ENCODE peak calls at places on chromosomes 11 and 22, in nine cellular contexts. H is neural progenitor cell, O is uterus, Q is progenitor cell of endocrine pancreas, C is Caco-2, J is AG04449, W is bronchial epithelial cell, R is fibroblast of pulmonary artery, M is pancreas. V is an unnamed sample.

GRCh38 chr11:108135845-108136599 is 14.7 kb downstream of the ACAT1 start:
- DNase-seq in Q (no peak), M (no peak), R (peak), O (no peak), C (peak), W (no peak), H (no peak), J (no peak), V (no peak)

GRCh38 chr11:1921576-1922141 is 2.2 kb downstream of the TNNT3 start:
- DNase-seq in W (no peak), J (no peak), R (peak), C (no peak), Q (no peak), H (peak), O (peak), M (peak), V (no peak)

GRCh38 chr11:65793625-65794400 is 7.0 kb downstream of the OVOL1 start:
- DNase-seq in W (no peak), Q (no peak), R (no peak), J (no peak), H (no peak), M (no peak), O (no peak), C (no peak), V (no peak)

GRCh38 chr11:962743-963142 is 37.1 kb downstream of the AP2A2 start:
- DNase-seq in C (no peak), M (peak), R (no peak), J (no peak), H (no peak), Q (no peak), O (no peak), W (no peak), V (no peak)

GRCh38 chr11:8717876-8718753 is 35.5 kb downstream of the RPL27A start:
- DNase-seq in R (peak), Q (no peak), C (no peak), M (peak), J (peak), O (peak), W (peak), H (no peak), V (no peak)

GRCh38 chr11:112248216-112248615 is 12.4 kb downstream of the PLET1 start:
- DNase-seq in C (no peak), H (no peak), Q (no peak), J (no peak), W (peak), M (no peak), O (no peak), R (peak), V (no peak)

GRCh38 chr11:86047275-86047991 is 21.5 kb downstream of the PICALM start:
- DNase-seq in R (peak), H (no peak), M (no peak), J (no peak), Q (no peak), C (no peak), W (peak), O (no peak), V (no peak)

GRCh38 chr22:31400023-31400397 is 606 bp downstream of the DRG1 start:
- DNase-seq in M (no peak), W (peak), C (no peak), J (no peak), R (peak), Q (no peak), H (peak), O (no peak), V (no peak)

GRCh38 chr11:111408789-111409727 is 30.0 kb upstream of the POU2AF1 start:
- DNase-seq in R (peak), J (no peak), M (no peak), W (no peak), Q (no peak), C (no peak), H (no peak), O (no peak), V (no peak)

GRCh38 chr11:119120639-119121007 is 757 bp upstream of the HINFP start:
- DNase-seq in M (no peak), O (no peak), Q (no peak), R (peak), C (peak), W (no peak), J (no peak), H (peak), V (no peak)

GRCh38 chr11:6505577-6506240 is 8.6 kb downstream of the DNHD1 start:
- DNase-seq in R (peak), C (peak), Q (no peak), O (no peak), J (peak), W (peak), H (peak), M (no peak), V (no peak)

GRCh38 chr11:44960200-44960845 is 9.6 kb upstream of the TP53I11 start:
- DNase-seq in W (no peak), O (no peak), H (no peak), C (no peak), M (no peak), Q (no peak), J (no peak), R (no peak), V (no peak)

GRCh38 chr11:63641727-63642126 is 27.5 kb upstream of the PLAAT3 start:
- DNase-seq in M (no peak), Q (no peak), H (no peak), C (no peak), R (peak), O (no peak), W (no peak), J (no peak), V (no peak)

GRCh38 chr22:46738961-46739870 is 1.2 kb upstream of the CERK start:
- DNase-seq in J (no peak), M (peak), Q (no peak), O (no peak), C (peak), H (peak), R (peak), W (peak), V (no peak)

GRCh38 chr11:41984023-41984422 is 524.6 kb upstream of the LRRC4C start:
- DNase-seq in O (no peak), R (no peak), W (no peak), J (no peak), C (no peak), M (no peak), H (no peak), Q (no peak), V (no peak)

GRCh38 chr11:64718084-64718779 is 4.8 kb downstream of the NRXN2 start:
- DNase-seq in Q (no peak), M (no peak), R (no peak), W (no peak), J (no peak), O (no peak), H (no peak), C (no peak), V (no peak)

GRCh38 chr11:7143908-7144307 is 55.1 kb downstream of the RBMXL2 start:
- DNase-seq in H (peak), J (peak), C (no peak), O (no peak), Q (no peak), M (no peak), W (peak), R (peak), V (no peak)

GRCh38 chr22:30047364-30047738 is 32.9 kb upstream of the HORMAD2 start:
- DNase-seq in M (no peak), J (no peak), O (no peak), Q (no peak), H (no peak), C (no peak), W (no peak), R (peak), V (no peak)

GRCh38 chr11:65432686-65433582 is 10.3 kb downstream of the NEAT1 start:
- DNase-seq in H (no peak), M (no peak), R (peak), C (no peak), J (no peak), W (peak), O (no peak), Q (no peak), V (no peak)

GRCh38 chr11:47908198-47908597 is 60.0 kb upstream of the NUP160 start:
- DNase-seq in M (no peak), H (no peak), Q (no peak), O (no peak), J (no peak), W (peak), R (peak), C (no peak), V (no peak)

GRCh38 chr11:64092119-64092760 is 56.5 kb downstream of the FLRT1 start:
- DNase-seq in H (no peak), J (no peak), W (no peak), O (no peak), C (no peak), M (no peak), Q (no peak), R (no peak), V (no peak)

GRCh38 chr11:118610773-118611432 is 3.5 kb downstream of the PHLDB1 start:
- DNase-seq in O (peak), H (peak), Q (peak), R (peak), C (peak), M (peak), W (peak), J (no peak), V (peak)

GRCh38 chr11:47797633-47798032 is 30.5 kb upstream of the FNBP4 start:
- DNase-seq in C (no peak), Q (no peak), H (no peak), M (no peak), R (peak), O (no peak), W (peak), J (peak), V (no peak)

DNA sequence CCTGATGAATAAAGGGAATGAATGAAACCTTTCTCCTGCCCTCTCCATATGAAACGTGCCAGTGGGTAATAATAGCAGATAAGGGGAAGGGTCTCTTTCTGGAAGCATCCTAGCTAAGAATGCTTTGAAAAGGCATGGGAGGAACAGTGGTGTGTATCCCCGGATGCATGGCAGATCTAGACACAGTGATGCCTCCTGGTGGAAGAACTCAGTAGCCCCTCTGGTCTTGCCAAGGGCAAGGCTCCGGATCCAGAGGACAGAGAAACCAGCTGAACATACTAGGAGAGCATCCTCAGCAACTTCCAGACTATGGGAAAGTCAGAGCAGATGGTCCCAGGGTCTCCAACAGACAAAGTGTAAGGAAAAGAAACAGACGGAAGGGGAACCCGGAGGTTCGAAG is 6.4 kb downstream of the BAIAP2L2 start:
- DNase-seq in Q (no peak), O (no peak), R (peak), H (peak), C (no peak), J (no peak), M (no peak), W (peak), V (no peak)
- TF ChIP-seq CTCF in Q (peak), O (no peak), R (peak), H (peak), C (peak), J (peak), M (no peak), W (peak), V (peak)

DNA sequence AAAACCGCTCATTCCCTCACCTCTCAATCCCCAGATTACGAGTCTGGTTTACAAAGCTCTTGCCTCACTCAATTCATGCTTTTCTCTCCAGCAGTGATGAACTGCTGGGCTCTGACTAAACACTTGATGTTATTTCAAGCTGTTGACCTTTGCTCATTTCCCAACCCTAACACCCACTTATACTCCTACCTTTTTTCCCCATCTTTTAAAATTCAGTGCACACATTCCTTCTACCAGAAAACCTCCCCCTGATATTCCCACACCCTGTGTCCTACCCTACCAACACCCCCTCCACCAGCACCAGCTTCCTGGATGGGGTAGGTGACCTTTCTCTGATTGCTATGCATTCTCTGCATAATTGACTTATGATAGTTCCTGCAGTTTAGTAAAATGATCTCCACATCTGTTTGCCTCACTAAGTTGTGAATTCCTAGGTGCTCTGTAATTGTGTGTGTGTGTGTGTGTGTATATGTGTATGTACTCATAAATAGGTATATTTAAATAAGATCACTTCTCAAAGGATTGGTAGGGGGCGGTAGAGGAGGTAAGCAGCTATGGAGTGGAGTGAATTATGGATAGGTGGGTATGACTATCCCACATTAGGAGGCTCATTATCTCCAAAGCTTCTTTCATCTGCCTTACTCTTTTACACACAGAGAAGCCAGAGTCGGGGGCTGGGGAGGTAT is 842 bp downstream of the HEPACAM start:
- DNase-seq in J (peak), Q (no peak), O (no peak), M (no peak), H (no peak), W (peak), R (peak), C (peak), V (no peak)
- TF ChIP-seq CTCF in J (no peak), Q (peak), O (no peak), M (no peak), H (peak), W (no peak), R (no peak), C (no peak), V (no peak)

GRCh38 chr11:130848361-130849214 is 67.7 kb downstream of the SNX19 start:
- DNase-seq in O (no peak), R (no peak), W (peak), J (no peak), Q (no peak), H (no peak), M (no peak), C (no peak), V (no peak)
- TF ChIP-seq CTCF in O (no peak), R (no peak), W (no peak), J (no peak), Q (no peak), H (no peak), M (no peak), C (no peak), V (no peak)

GRCh38 chr11:96090711-96091110 is 166.8 kb upstream of the MTMR2 start:
- DNase-seq in Q (no peak), W (no peak), C (peak), R (peak), J (peak), H (no peak), O (no peak), M (no peak), V (no peak)

GRCh38 chr11:96094156-96094555 is 170.2 kb upstream of the MTMR2 start:
- DNase-seq in O (no peak), R (no peak), H (no peak), M (no peak), J (no peak), C (no peak), Q (no peak), W (no peak), V (no peak)

GRCh38 chr11:96088914-96089313 is 165.0 kb upstream of the MTMR2 start:
- DNase-seq in J (no peak), R (no peak), Q (no peak), O (no peak), C (no peak), W (no peak), H (no peak), M (no peak), V (no peak)

GRCh38 chr11:96092511-96092910 is 168.6 kb upstream of the MTMR2 start:
- DNase-seq in C (no peak), M (no peak), H (no peak), O (no peak), W (no peak), R (no peak), J (no peak), Q (no peak), V (no peak)

GRCh38 chr11:96091476-96091875 is 167.6 kb upstream of the MTMR2 start:
- DNase-seq in Q (no peak), C (no peak), M (no peak), R (no peak), H (no peak), W (no peak), O (no peak), J (no peak), V (no peak)
- TF ChIP-seq CTCF in Q (no peak), C (peak), M (no peak), R (no peak), H (no peak), W (no peak), O (peak), J (no peak), V (no peak)

DNA sequence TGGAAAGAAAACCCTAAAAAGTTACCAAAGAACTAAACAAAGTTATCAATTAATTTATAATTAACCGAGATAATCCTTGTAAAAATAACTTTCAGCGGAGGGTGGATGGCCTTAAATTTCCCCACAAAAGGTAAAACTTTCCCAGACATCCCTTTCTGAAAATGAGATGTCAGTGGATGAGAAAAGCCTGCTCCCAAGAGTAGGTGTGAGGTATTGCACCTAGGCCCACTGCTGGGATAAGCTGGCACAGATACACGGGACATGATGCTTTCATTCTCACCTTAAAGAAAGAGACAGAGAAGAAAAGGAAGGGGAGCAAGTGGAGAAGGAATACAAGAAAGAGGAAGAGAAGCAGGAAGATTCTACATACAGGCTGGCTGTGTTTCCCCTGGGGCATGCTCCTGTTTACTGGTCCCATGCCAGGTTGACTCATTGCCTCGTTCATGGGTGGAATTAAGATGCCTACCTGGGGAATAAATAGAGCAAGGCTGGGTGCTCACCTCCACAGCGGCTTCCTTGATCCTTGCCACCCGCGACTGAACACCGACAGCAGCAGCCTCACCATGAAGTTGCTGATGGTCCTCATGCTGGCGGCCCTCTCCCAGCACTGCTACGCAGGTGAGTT is at the start of gene SCGB2A2:
- DNase-seq in H (no peak), O (no peak), R (no peak), M (no peak), W (peak), J (no peak), Q (no peak), C (peak), V (no peak)
- TF ChIP-seq CTCF in H (peak), O (no peak), R (peak), M (peak), W (peak), J (no peak), Q (peak), C (peak), V (peak)

DNA sequence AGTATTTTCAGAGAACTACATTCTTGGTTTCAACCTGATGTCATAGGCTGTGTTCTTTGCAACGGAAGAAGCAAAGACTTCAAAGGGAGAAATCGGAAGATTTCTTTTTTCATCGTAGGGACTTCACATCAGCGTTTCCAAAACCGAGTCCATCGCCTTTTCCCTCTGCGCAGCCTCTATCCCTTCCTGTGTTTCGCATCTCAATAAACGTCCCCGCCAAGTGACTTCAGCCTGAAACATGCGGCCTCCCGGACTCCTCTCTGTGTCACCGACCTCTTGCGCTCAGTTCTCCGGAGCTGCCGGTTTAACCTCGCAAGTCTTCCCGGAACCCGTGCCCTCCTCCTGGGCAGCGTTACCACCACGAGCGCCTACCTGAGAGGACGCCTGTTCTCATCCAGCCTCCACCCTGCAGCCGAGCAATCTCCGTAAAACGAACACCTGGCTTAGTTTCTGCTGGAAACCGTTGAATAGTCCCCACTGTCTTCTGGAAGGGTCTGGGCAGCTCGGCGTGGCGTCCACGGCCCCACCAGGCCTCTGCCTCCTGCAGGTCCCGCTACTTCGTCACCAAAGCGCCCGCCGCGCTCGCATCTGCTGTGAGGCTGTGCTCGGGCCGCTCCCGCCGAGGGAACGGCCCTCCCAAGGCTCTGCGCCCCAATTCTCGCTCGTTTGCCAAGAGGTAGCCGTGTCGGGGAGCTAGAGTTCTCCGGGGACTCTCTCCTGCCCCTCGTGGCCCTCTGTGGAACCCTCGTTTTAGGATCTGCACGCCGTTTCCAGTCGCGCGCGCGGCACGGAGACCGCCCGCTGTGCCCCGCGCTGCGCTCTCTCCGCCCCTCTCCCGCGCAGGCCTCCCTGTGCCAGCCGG is at the start of gene GLB1L3:
- DNase-seq in J (no peak), O (peak), Q (peak), R (no peak), H (peak), W (peak), C (peak), M (no peak), V (peak)
- TF ChIP-seq CTCF in J (peak), O (no peak), Q (peak), R (peak), H (peak), W (peak), C (peak), M (no peak), V (peak)

DNA sequence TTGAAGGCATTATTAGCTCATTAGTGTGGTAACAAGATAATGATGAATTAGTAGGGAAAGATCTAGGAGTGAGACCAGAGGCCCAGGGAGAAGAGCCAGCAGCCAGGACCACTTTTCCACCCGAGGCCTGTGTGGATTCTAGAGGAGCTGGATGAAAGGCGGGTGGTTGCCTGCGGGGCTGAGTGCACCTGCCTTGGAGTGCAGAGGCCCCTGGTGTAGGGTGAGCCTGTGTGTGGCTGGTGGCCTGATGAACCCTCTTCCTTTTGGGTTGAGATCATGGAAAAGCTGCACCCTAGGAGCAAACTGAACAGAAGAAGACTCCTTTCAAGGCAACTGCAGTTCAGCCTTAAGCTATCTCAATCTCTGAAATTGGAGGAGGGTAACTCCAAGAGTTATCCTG is 5.9 kb upstream of the TP53AIP1 start:
- DNase-seq in H (peak), O (no peak), W (no peak), J (no peak), C (peak), Q (no peak), M (no peak), R (no peak), V (no peak)
- TF ChIP-seq CTCF in H (peak), O (no peak), W (peak), J (no peak), C (peak), Q (peak), M (no peak), R (no peak), V (peak)

GRCh38 chr11:17208257-17208999 is 642 bp upstream of the PIK3C2A start:
- DNase-seq in Q (peak), M (no peak), O (no peak), C (peak), H (peak), J (no peak), R (peak), W (peak), V (no peak)
- TF ChIP-seq CTCF in Q (peak), M (no peak), O (no peak), C (no peak), H (no peak), J (no peak), R (no peak), W (no peak), V (no peak)

V was measured in neural crest cell.